ENCODE peak calls at places on chromosomes 16 and 17, in seven cellular contexts. U is Kasumi-1, P is H54, F is T-helper 9 cell, V is endodermal cell, W is AG04450, G is osteocyte. H is an unnamed sample.

GRCh38 chr17:58156839-58157803 is 8.9 kb downstream of the OR4D1 start:
- DNase-seq in U (no peak), P (no peak), F (peak; percentile 36), V (peak; percentile 93), W (no peak), G (no peak), H (peak; percentile 57)

GRCh38 chr17:35808240-35808961 is 883 bp upstream of the TAF15 start:
- DNase-seq in U (no peak), P (no peak), F (no peak), V (peak; percentile 56), W (no peak), G (no peak), H (no peak)

GRCh38 chr16:11061629-11062270 is 117.4 kb downstream of the CLEC16A start:
- DNase-seq in U (no peak), P (no peak), F (no peak), V (no peak), W (no peak), G (no peak), H (no peak)

GRCh38 chr17:49696233-49696761 is 11.5 kb downstream of the SLC35B1 start:
- DNase-seq in U (peak; percentile 71), P (no peak), F (peak; percentile 24), V (no peak), W (no peak), G (no peak), H (no peak)

GRCh38 chr17:71966459-71967313 is 154.1 kb upstream of the SOX9 start:
- DNase-seq in U (no peak), P (no peak), F (no peak), V (no peak), W (no peak), G (no peak), H (peak; percentile 51)

GRCh38 chr16:595942-596735 is 6.3 kb downstream of the RAB40C start:
- DNase-seq in U (peak; percentile 35), P (no peak), F (no peak), V (no peak), W (no peak), G (no peak), H (no peak)

GRCh38 chr16:64132686-64133085 is 989.2 kb downstream of the CDH11 start:
- DNase-seq in U (no peak), P (no peak), F (no peak), V (no peak), W (no peak), G (no peak), H (peak; percentile 15)

GRCh38 chr17:60501589-60501988 is 24.5 kb downstream of the APPBP2 start:
- DNase-seq in U (no peak), P (no peak), F (no peak), V (no peak), W (no peak), G (no peak), H (no peak)

GRCh38 chr17:71111945-71112344 is 942.6 kb downstream of the KCNJ2 start:
- DNase-seq in U (no peak), P (no peak), F (no peak), V (no peak), W (no peak), G (no peak), H (no peak)

GRCh38 chr17:61757168-61757567 is 106.2 kb downstream of the BRIP1 start:
- DNase-seq in U (peak; percentile 29), P (no peak), F (no peak), V (no peak), W (no peak), G (no peak), H (no peak)

GRCh38 chr17:49229805-49230600 is 584 bp downstream of the PHOSPHO1 start:
- DNase-seq in U (no peak), P (no peak), F (no peak), V (peak; percentile 83), W (no peak), G (no peak), H (peak; percentile 38)

GRCh38 chr17:65374966-65375365 is 186.5 kb downstream of the AXIN2 start:
- DNase-seq in U (no peak), P (no peak), F (no peak), V (peak; percentile 49), W (no peak), G (no peak), H (no peak)

GRCh38 chr16:50208460-50208931 is 55.4 kb downstream of the TENT4B start:
- DNase-seq in U (no peak), P (peak; percentile 42), F (no peak), V (no peak), W (no peak), G (no peak), H (no peak)

GRCh38 chr16:23171234-23171948 is 11.2 kb upstream of the SCNN1G start:
- DNase-seq in U (no peak), P (peak; percentile 62), F (no peak), V (no peak), W (no peak), G (no peak), H (no peak)

GRCh38 chr17:78168906-78169793 is 769 bp downstream of the SYNGR2 start:
- DNase-seq in U (peak; percentile 62), P (peak; percentile 91), F (peak; percentile 65), V (peak; percentile 95), W (no peak), G (no peak), H (peak; percentile 74)

GRCh38 chr16:2969545-2970521 is 685 bp downstream of the PAQR4 start:
- DNase-seq in U (peak; percentile 23), P (peak; percentile 82), F (peak; percentile 59), V (peak; percentile 94), W (peak; percentile 7), G (no peak), H (peak; percentile 79)

GRCh38 chr17:31281061-31281460 is 16.0 kb downstream of the OMG start:
- DNase-seq in U (no peak), P (no peak), F (no peak), V (no peak), W (no peak), G (no peak), H (no peak)

GRCh38 chr16:30747331-30747730 is 894 bp upstream of the PHKG2 start:
- DNase-seq in U (no peak), P (no peak), F (no peak), V (no peak), W (no peak), G (no peak), H (no peak)

GRCh38 chr16:22220714-22221113 is 14.6 kb downstream of the EEF2K start:
- DNase-seq in U (no peak), P (no peak), F (no peak), V (no peak), W (no peak), G (no peak), H (peak; percentile 63)

GRCh38 chr16:48366165-48367093 is 18.8 kb downstream of the SIAH1 start:
- DNase-seq in U (peak; percentile 61), P (no peak), F (peak; percentile 26), V (peak; percentile 72), W (peak; percentile 70), G (no peak), H (no peak)

GRCh38 chr17:37065486-37066321 is 117.0 kb downstream of the AATF start:
- DNase-seq in U (no peak), P (no peak), F (no peak), V (peak; percentile 87), W (no peak), G (no peak), H (no peak)